ENCODE peak calls at places on chromosome 18, in nine cellular contexts. I, W, C, B, T, H, O, D and F are unnamed samples.

GRCh38 chr18:45726603-45727002 is 2.6 kb downstream of the SLC14A1 start:
- DNase-seq in I (no peak), W (no peak), C (no peak), B (no peak), T (no peak), H (no peak), O (no peak), D (no peak), F (no peak)

GRCh38 chr18:73791081-73791480 is 356.6 kb downstream of the FBXO15 start:
- DNase-seq in I (no peak), W (no peak), C (no peak), B (peak), T (no peak), H (no peak), O (no peak), D (no peak), F (no peak)

GRCh38 chr18:3875961-3876360 is 426.0 kb downstream of the TGIF1 start:
- DNase-seq in I (no peak), W (no peak), C (no peak), B (no peak), T (no peak), H (no peak), O (no peak), D (no peak), F (no peak)

GRCh38 chr18:75797046-75797445 is 369.5 kb upstream of the SMIM21 start:
- DNase-seq in I (no peak), W (no peak), C (no peak), B (no peak), T (no peak), H (no peak), O (no peak), D (no peak), F (no peak)

GRCh38 chr18:57890266-57890665 is 87.2 kb upstream of the ATP8B1 start:
- DNase-seq in I (no peak), W (no peak), C (no peak), B (no peak), T (no peak), H (no peak), O (no peak), D (no peak), F (no peak)

GRCh38 chr18:58997811-58998337 is 133.2 kb downstream of the ZNF532 start:
- DNase-seq in I (no peak), W (no peak), C (no peak), B (peak), T (no peak), H (no peak), O (peak), D (no peak), F (no peak)

GRCh38 chr18:28863396-28863795 is 686.5 kb upstream of the CDH2 start:
- DNase-seq in I (no peak), W (no peak), C (no peak), B (no peak), T (no peak), H (no peak), O (no peak), D (no peak), F (no peak)

GRCh38 chr18:37282386-37283037 is 283.1 kb downstream of the CELF4 start:
- DNase-seq in I (no peak), W (no peak), C (no peak), B (no peak), T (peak), H (no peak), O (no peak), D (no peak), F (no peak)

GRCh38 chr18:63037491-63037890 is 282.1 kb downstream of the BCL2 start:
- DNase-seq in I (no peak), W (no peak), C (no peak), B (no peak), T (no peak), H (no peak), O (no peak), D (no peak), F (no peak)

GRCh38 chr18:80086281-80086680 is 22.8 kb upstream of the ADNP2 start:
- DNase-seq in I (no peak), W (no peak), C (no peak), B (no peak), T (no peak), H (no peak), O (peak), D (no peak), F (no peak)

GRCh38 chr18:75005622-75006021 is 203.3 kb downstream of the PTGR3 start:
- DNase-seq in I (no peak), W (no peak), C (no peak), B (no peak), T (no peak), H (no peak), O (peak), D (no peak), F (no peak)

GRCh38 chr18:14976736-14977430 is 228.9 kb downstream of the ANKRD30B start:
- DNase-seq in I (no peak), W (no peak), C (no peak), B (no peak), T (no peak), H (no peak), O (peak), D (no peak), F (no peak)